ENCODE peak calls at places on chromosomes 1 and 21, in six cellular contexts. One of them, this sample, is unnamed.

GRCh38 chr1:40732756-40733301 is 41.3 kb downstream of the NFYC start:
- DNase-seq in RWPE2: no peak
- DNase-seq in erythroblast: no peak
- DNase-seq in ascending aorta: no peak
- DNase-seq in HCEC 1CT: no peak
- DNase-seq in T-helper 2 cell: no peak
- DNase-seq in this sample: no peak

GRCh38 chr1:81801032-81801833 is 499 bp downstream of the ADGRL2 start:
- DNase-seq in RWPE2: peak
- DNase-seq in erythroblast: peak
- DNase-seq in ascending aorta: peak
- DNase-seq in HCEC 1CT: peak
- DNase-seq in T-helper 2 cell: no peak
- DNase-seq in this sample: peak

GRCh38 chr1:116254776-116255175 is 118.3 kb upstream of the ATP1A1 start:
- DNase-seq in RWPE2: no peak
- DNase-seq in erythroblast: no peak
- DNase-seq in ascending aorta: no peak
- DNase-seq in HCEC 1CT: no peak
- DNase-seq in T-helper 2 cell: no peak
- DNase-seq in this sample: no peak

GRCh38 chr21:38095220-38095619 is 161.6 kb upstream of the KCNJ15 start:
- DNase-seq in RWPE2: no peak
- DNase-seq in erythroblast: no peak
- DNase-seq in ascending aorta: no peak
- DNase-seq in HCEC 1CT: no peak
- DNase-seq in T-helper 2 cell: no peak
- DNase-seq in this sample: no peak

GRCh38 chr1:20029178-20029912 is 40.6 kb upstream of the PLA2G5 start:
- DNase-seq in RWPE2: no peak
- DNase-seq in erythroblast: no peak
- DNase-seq in ascending aorta: no peak
- DNase-seq in HCEC 1CT: no peak
- DNase-seq in T-helper 2 cell: no peak
- DNase-seq in this sample: peak

GRCh38 chr1:153429266-153430165 is 13.2 kb downstream of the S100A7A start:
- DNase-seq in RWPE2: no peak
- DNase-seq in erythroblast: no peak
- DNase-seq in ascending aorta: no peak
- DNase-seq in HCEC 1CT: no peak
- DNase-seq in T-helper 2 cell: no peak
- DNase-seq in this sample: no peak

GRCh38 chr1:210565316-210565715 is 236.6 kb downstream of the HHAT start:
- DNase-seq in RWPE2: no peak
- DNase-seq in erythroblast: no peak
- DNase-seq in ascending aorta: no peak
- DNase-seq in HCEC 1CT: no peak
- DNase-seq in T-helper 2 cell: no peak
- DNase-seq in this sample: no peak

GRCh38 chr1:3399732-3400131 is 54.7 kb upstream of the ARHGEF16 start:
- DNase-seq in RWPE2: no peak
- DNase-seq in erythroblast: no peak
- DNase-seq in ascending aorta: peak
- DNase-seq in HCEC 1CT: no peak
- DNase-seq in T-helper 2 cell: no peak
- DNase-seq in this sample: no peak

GRCh38 chr1:234114648-234115307 is 210.3 kb downstream of the SLC35F3 start:
- DNase-seq in RWPE2: no peak
- DNase-seq in erythroblast: peak
- DNase-seq in ascending aorta: peak
- DNase-seq in HCEC 1CT: peak
- DNase-seq in T-helper 2 cell: no peak
- DNase-seq in this sample: no peak

GRCh38 chr1:81549588-81550127 is 251.1 kb upstream of the ADGRL2 start:
- DNase-seq in RWPE2: no peak
- DNase-seq in erythroblast: no peak
- DNase-seq in ascending aorta: no peak
- DNase-seq in HCEC 1CT: peak
- DNase-seq in T-helper 2 cell: no peak
- DNase-seq in this sample: no peak

GRCh38 chr1:58884706-58885661 is 101.1 kb upstream of the JUN start:
- DNase-seq in RWPE2: no peak
- DNase-seq in erythroblast: peak
- DNase-seq in ascending aorta: no peak
- DNase-seq in HCEC 1CT: no peak
- DNase-seq in T-helper 2 cell: no peak
- DNase-seq in this sample: peak

GRCh38 chr1:152037920-152038658 is 1.3 kb upstream of the S100A11 start:
- DNase-seq in RWPE2: no peak
- DNase-seq in erythroblast: no peak
- DNase-seq in ascending aorta: no peak
- DNase-seq in HCEC 1CT: no peak
- DNase-seq in T-helper 2 cell: no peak
- DNase-seq in this sample: no peak

GRCh38 chr1:244710474-244711062 is 57.6 kb downstream of the DESI2 start:
- DNase-seq in RWPE2: no peak
- DNase-seq in erythroblast: no peak
- DNase-seq in ascending aorta: no peak
- DNase-seq in HCEC 1CT: no peak
- DNase-seq in T-helper 2 cell: no peak
- DNase-seq in this sample: no peak

GRCh38 chr1:2172551-2173146 is 21.9 kb downstream of the FAAP20 start:
- DNase-seq in RWPE2: no peak
- DNase-seq in erythroblast: no peak
- DNase-seq in ascending aorta: no peak
- DNase-seq in HCEC 1CT: no peak
- DNase-seq in T-helper 2 cell: no peak
- DNase-seq in this sample: no peak

GRCh38 chr1:96730574-96731298 is 9.2 kb downstream of the PTBP2 start:
- DNase-seq in RWPE2: no peak
- DNase-seq in erythroblast: no peak
- DNase-seq in ascending aorta: no peak
- DNase-seq in HCEC 1CT: no peak
- DNase-seq in T-helper 2 cell: no peak
- DNase-seq in this sample: no peak

GRCh38 chr1:44962729-44963128 is 23.7 kb downstream of the EIF2B3 start:
- DNase-seq in RWPE2: no peak
- DNase-seq in erythroblast: no peak
- DNase-seq in ascending aorta: no peak
- DNase-seq in HCEC 1CT: no peak
- DNase-seq in T-helper 2 cell: no peak
- DNase-seq in this sample: no peak

GRCh38 chr1:119982006-119982405 is 85.7 kb upstream of the ADAM30 start:
- DNase-seq in RWPE2: no peak
- DNase-seq in erythroblast: peak
- DNase-seq in ascending aorta: no peak
- DNase-seq in HCEC 1CT: peak
- DNase-seq in T-helper 2 cell: no peak
- DNase-seq in this sample: no peak

GRCh38 chr1:113507552-113508214 is 117.4 kb downstream of the MAGI3 start:
- DNase-seq in RWPE2: no peak
- DNase-seq in erythroblast: no peak
- DNase-seq in ascending aorta: no peak
- DNase-seq in HCEC 1CT: no peak
- DNase-seq in T-helper 2 cell: no peak
- DNase-seq in this sample: no peak

GRCh38 chr1:171654705-171655214 is 2.3 kb upstream of the MYOC start:
- DNase-seq in RWPE2: no peak
- DNase-seq in erythroblast: no peak
- DNase-seq in ascending aorta: no peak
- DNase-seq in HCEC 1CT: no peak
- DNase-seq in T-helper 2 cell: no peak
- DNase-seq in this sample: peak

GRCh38 chr1:174021611-174022079 is 512 bp downstream of the RC3H1 start:
- DNase-seq in RWPE2: peak
- DNase-seq in erythroblast: peak
- DNase-seq in ascending aorta: peak
- DNase-seq in HCEC 1CT: peak
- DNase-seq in T-helper 2 cell: peak
- DNase-seq in this sample: peak

GRCh38 chr1:8222789-8223188 is 95.1 kb upstream of the SLC45A1 start:
- DNase-seq in RWPE2: no peak
- DNase-seq in erythroblast: no peak
- DNase-seq in ascending aorta: no peak
- DNase-seq in HCEC 1CT: no peak
- DNase-seq in T-helper 2 cell: no peak
- DNase-seq in this sample: no peak

GRCh38 chr1:162159515-162159914 is 90.0 kb downstream of the NOS1AP start:
- DNase-seq in RWPE2: no peak
- DNase-seq in erythroblast: no peak
- DNase-seq in ascending aorta: no peak
- DNase-seq in HCEC 1CT: no peak
- DNase-seq in T-helper 2 cell: no peak
- DNase-seq in this sample: no peak

GRCh38 chr1:115710859-115711624 is 57.5 kb downstream of the CASQ2 start:
- DNase-seq in RWPE2: no peak
- DNase-seq in erythroblast: peak
- DNase-seq in ascending aorta: no peak
- DNase-seq in HCEC 1CT: no peak
- DNase-seq in T-helper 2 cell: no peak
- DNase-seq in this sample: no peak